ENCODE peak calls at places on chromosomes 1 and 21, in five cellular contexts. One of them, this sample, is unnamed.

GRCh38 chr1:100390507-100390906 is 38.2 kb downstream of the CDC14A start:
- DNase-seq in astrocyte of the spinal cord: no peak
- DNase-seq in WTC11: no peak
- DNase-seq in hepatocyte: no peak
- DNase-seq in heart right ventricle: no peak
- DNase-seq in this sample: no peak

GRCh38 chr1:32063261-32063681 is 9.5 kb upstream of the TMEM39B start:
- DNase-seq in astrocyte of the spinal cord: peak
- DNase-seq in WTC11: no peak
- DNase-seq in hepatocyte: peak
- DNase-seq in heart right ventricle: no peak
- DNase-seq in this sample: no peak

GRCh38 chr1:38589036-38589435 is 270.5 kb downstream of the RRAGC start:
- DNase-seq in astrocyte of the spinal cord: no peak
- DNase-seq in WTC11: no peak
- DNase-seq in hepatocyte: no peak
- DNase-seq in heart right ventricle: peak
- DNase-seq in this sample: no peak

GRCh38 chr21:26067836-26068401 is 102.7 kb downstream of the APP start:
- DNase-seq in astrocyte of the spinal cord: no peak
- DNase-seq in WTC11: no peak
- DNase-seq in hepatocyte: no peak
- DNase-seq in heart right ventricle: no peak
- DNase-seq in this sample: no peak

GRCh38 chr21:42199488-42200463 is 19.2 kb upstream of the ABCG1 start:
- DNase-seq in astrocyte of the spinal cord: peak
- DNase-seq in WTC11: no peak
- DNase-seq in hepatocyte: peak
- DNase-seq in heart right ventricle: no peak
- DNase-seq in this sample: peak

GRCh38 chr1:15963968-15964648 is 11.8 kb downstream of the ZBTB17 start:
- DNase-seq in astrocyte of the spinal cord: no peak
- DNase-seq in WTC11: no peak
- DNase-seq in hepatocyte: no peak
- DNase-seq in heart right ventricle: no peak
- DNase-seq in this sample: no peak

GRCh38 chr21:24895885-24896734 is 711.2 kb downstream of the MRPL39 start:
- DNase-seq in astrocyte of the spinal cord: peak
- DNase-seq in WTC11: peak
- DNase-seq in hepatocyte: peak
- DNase-seq in heart right ventricle: no peak
- DNase-seq in this sample: no peak

GRCh38 chr1:116762781-116763115 is 8.5 kb downstream of the CD2 start:
- DNase-seq in astrocyte of the spinal cord: no peak
- DNase-seq in WTC11: no peak
- DNase-seq in hepatocyte: no peak
- DNase-seq in heart right ventricle: no peak
- DNase-seq in this sample: peak

GRCh38 chr1:83996621-83997020 is 2.3 kb downstream of the TTLL7 start:
- DNase-seq in astrocyte of the spinal cord: peak
- DNase-seq in WTC11: no peak
- DNase-seq in hepatocyte: no peak
- DNase-seq in heart right ventricle: no peak
- DNase-seq in this sample: no peak

GRCh38 chr1:36464605-36465393 is 615 bp upstream of the MRPS15 start:
- DNase-seq in astrocyte of the spinal cord: no peak
- DNase-seq in WTC11: peak
- DNase-seq in hepatocyte: no peak
- DNase-seq in heart right ventricle: no peak
- DNase-seq in this sample: no peak

GRCh38 chr1:118486213-118486612 is 301.2 kb upstream of the SPAG17 start:
- DNase-seq in astrocyte of the spinal cord: no peak
- DNase-seq in WTC11: no peak
- DNase-seq in hepatocyte: no peak
- DNase-seq in heart right ventricle: no peak
- DNase-seq in this sample: no peak

GRCh38 chr21:33760641-33761103 is 118.4 kb downstream of the ITSN1 start:
- DNase-seq in astrocyte of the spinal cord: peak
- DNase-seq in WTC11: no peak
- DNase-seq in hepatocyte: no peak
- DNase-seq in heart right ventricle: no peak
- DNase-seq in this sample: no peak

GRCh38 chr21:19489930-19490329 is 1086.3 kb upstream of the TMPRSS15 start:
- DNase-seq in astrocyte of the spinal cord: no peak
- DNase-seq in WTC11: no peak
- DNase-seq in hepatocyte: no peak
- DNase-seq in heart right ventricle: no peak
- DNase-seq in this sample: no peak

GRCh38 chr1:27403065-27403726 is 10.8 kb downstream of the GPR3 start:
- DNase-seq in astrocyte of the spinal cord: peak
- DNase-seq in WTC11: peak
- DNase-seq in hepatocyte: peak
- DNase-seq in heart right ventricle: peak
- DNase-seq in this sample: peak

GRCh38 chr1:117794073-117794472 is 135.3 kb downstream of the GDAP2 start:
- DNase-seq in astrocyte of the spinal cord: peak
- DNase-seq in WTC11: no peak
- DNase-seq in hepatocyte: no peak
- DNase-seq in heart right ventricle: no peak
- DNase-seq in this sample: no peak

GRCh38 chr1:20711285-20712209 is 6.3 kb downstream of the KIF17 start:
- DNase-seq in astrocyte of the spinal cord: no peak
- DNase-seq in WTC11: peak
- DNase-seq in hepatocyte: no peak
- DNase-seq in heart right ventricle: no peak
- DNase-seq in this sample: no peak
- TF ChIP-seq CTCF in astrocyte of the spinal cord: no peak
- TF ChIP-seq CTCF in WTC11: no peak
- TF ChIP-seq CTCF in hepatocyte: no peak
- TF ChIP-seq CTCF in heart right ventricle: no peak
- TF ChIP-seq CTCF in this sample: no peak

GRCh38 chr1:155322571-155322952 is 1.9 kb downstream of the RUSC1 start:
- DNase-seq in astrocyte of the spinal cord: peak
- DNase-seq in WTC11: peak
- DNase-seq in hepatocyte: peak
- DNase-seq in heart right ventricle: no peak
- DNase-seq in this sample: no peak

GRCh38 chr1:155324041-155324716 is 3.5 kb downstream of the RUSC1 start:
- DNase-seq in astrocyte of the spinal cord: peak
- DNase-seq in WTC11: peak
- DNase-seq in hepatocyte: peak
- DNase-seq in heart right ventricle: peak
- DNase-seq in this sample: peak

GRCh38 chr1:155321577-155322497 is 1.1 kb downstream of the RUSC1 start:
- DNase-seq in astrocyte of the spinal cord: peak
- DNase-seq in WTC11: no peak
- DNase-seq in hepatocyte: peak
- DNase-seq in heart right ventricle: peak
- DNase-seq in this sample: no peak

GRCh38 chr1:155323729-155324040 is 3.0 kb downstream of the RUSC1 start:
- DNase-seq in astrocyte of the spinal cord: peak
- DNase-seq in WTC11: peak
- DNase-seq in hepatocyte: peak
- DNase-seq in heart right ventricle: peak
- DNase-seq in this sample: peak

GRCh38 chr1:155322953-155323728 is 2.4 kb downstream of the RUSC1 start:
- DNase-seq in astrocyte of the spinal cord: peak
- DNase-seq in WTC11: peak
- DNase-seq in hepatocyte: peak
- DNase-seq in heart right ventricle: peak
- DNase-seq in this sample: peak
- TF ChIP-seq CTCF in astrocyte of the spinal cord: peak
- TF ChIP-seq CTCF in WTC11: peak
- TF ChIP-seq CTCF in hepatocyte: peak
- TF ChIP-seq CTCF in heart right ventricle: peak
- TF ChIP-seq CTCF in this sample: peak

DNA sequence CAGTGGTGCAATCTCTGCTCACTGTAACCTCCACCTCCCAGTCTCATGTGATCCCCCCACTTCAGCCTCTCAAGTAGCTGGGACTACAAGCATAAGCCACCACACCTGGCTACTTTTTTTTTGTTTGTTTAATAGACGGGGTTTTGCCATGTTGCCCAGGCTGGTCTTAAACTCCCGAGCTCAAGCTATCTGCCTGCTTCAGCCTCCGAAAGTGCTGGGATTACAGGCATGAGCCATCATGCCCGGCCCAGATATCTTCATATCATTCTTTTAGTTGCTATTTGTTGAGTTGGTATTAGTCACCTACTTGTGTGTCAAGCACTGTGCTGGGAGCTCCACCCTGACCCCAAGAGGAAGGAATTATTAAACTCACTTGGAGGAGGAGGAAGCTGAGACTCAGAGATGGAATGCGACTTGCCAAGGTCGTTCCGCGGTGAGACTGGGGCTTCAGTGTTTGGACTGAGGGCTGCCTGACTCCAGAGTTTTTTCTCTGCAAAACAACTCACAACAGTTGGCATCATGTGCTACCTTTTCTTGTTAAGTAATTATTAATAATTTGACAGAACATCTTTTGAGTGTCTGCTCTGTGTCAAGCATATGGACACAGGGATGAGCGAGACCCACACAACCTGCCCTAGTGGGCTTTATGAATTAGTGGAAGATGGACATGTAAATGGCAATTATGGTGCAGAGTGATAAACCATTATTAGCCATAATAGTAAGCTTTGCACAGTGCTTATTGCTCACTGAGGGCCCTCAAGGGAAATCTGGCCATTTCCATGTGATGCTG is 132.0 kb downstream of the FOXD2 start:
- DNase-seq in astrocyte of the spinal cord: peak
- DNase-seq in WTC11: peak
- DNase-seq in hepatocyte: peak
- DNase-seq in heart right ventricle: no peak
- DNase-seq in this sample: no peak
- TF ChIP-seq CTCF in astrocyte of the spinal cord: peak
- TF ChIP-seq CTCF in WTC11: no peak
- TF ChIP-seq CTCF in hepatocyte: peak
- TF ChIP-seq CTCF in heart right ventricle: peak
- TF ChIP-seq CTCF in this sample: peak

DNA sequence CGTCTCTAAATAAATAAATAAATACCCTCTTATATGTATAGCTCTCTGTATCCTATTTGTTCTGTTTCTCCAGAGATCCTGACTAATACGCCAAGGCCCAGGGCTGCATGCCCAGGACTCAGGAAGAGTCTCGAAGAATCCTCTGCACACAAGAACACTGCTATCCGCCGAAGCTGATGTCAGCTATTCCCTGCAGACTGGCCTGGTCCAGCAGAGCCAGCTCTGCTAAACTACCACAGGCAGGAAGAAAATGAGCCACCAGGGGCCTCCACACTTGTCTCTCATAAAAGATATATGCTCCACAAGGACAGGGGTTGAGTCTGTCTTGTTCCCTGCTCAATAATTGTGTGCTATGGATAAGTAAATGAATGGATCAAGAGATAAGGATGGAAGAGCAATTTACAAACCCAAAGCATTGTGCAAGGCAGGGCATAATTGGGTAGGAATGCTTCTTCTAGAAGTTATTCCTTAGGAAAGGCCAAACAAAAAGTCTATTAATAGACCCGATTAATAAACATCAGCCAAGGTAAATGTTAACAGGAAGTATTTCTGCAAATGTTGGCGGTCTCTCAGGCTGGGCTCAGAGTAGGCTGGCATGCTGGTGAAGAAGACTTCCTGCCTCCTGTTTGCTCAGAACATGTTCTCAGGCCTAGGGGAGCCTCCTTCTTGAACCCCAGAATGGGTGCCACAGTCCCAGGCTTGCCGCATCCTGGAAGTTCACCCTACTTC is 26.3 kb upstream of the MAN1C1 start:
- DNase-seq in astrocyte of the spinal cord: no peak
- DNase-seq in WTC11: no peak
- DNase-seq in hepatocyte: peak
- DNase-seq in heart right ventricle: peak
- DNase-seq in this sample: no peak
- TF ChIP-seq CTCF in astrocyte of the spinal cord: peak
- TF ChIP-seq CTCF in WTC11: no peak
- TF ChIP-seq CTCF in hepatocyte: peak
- TF ChIP-seq CTCF in heart right ventricle: peak
- TF ChIP-seq CTCF in this sample: no peak

GRCh38 chr1:158251160-158251559 is 3.1 kb upstream of the CD1A start:
- DNase-seq in astrocyte of the spinal cord: no peak
- DNase-seq in WTC11: no peak
- DNase-seq in hepatocyte: no peak
- DNase-seq in heart right ventricle: no peak
- DNase-seq in this sample: no peak

GRCh38 chr1:158248771-158249170 is 5.5 kb upstream of the CD1A start:
- DNase-seq in astrocyte of the spinal cord: no peak
- DNase-seq in WTC11: no peak
- DNase-seq in hepatocyte: no peak
- DNase-seq in heart right ventricle: no peak
- DNase-seq in this sample: no peak

GRCh38 chr1:158249646-158250045 is 4.6 kb upstream of the CD1A start:
- DNase-seq in astrocyte of the spinal cord: no peak
- DNase-seq in WTC11: no peak
- DNase-seq in hepatocyte: no peak
- DNase-seq in heart right ventricle: no peak
- DNase-seq in this sample: no peak

GRCh38 chr1:158248122-158248521 is 6.1 kb upstream of the CD1A start:
- DNase-seq in astrocyte of the spinal cord: no peak
- DNase-seq in WTC11: no peak
- DNase-seq in hepatocyte: no peak
- DNase-seq in heart right ventricle: no peak
- DNase-seq in this sample: no peak

DNA sequence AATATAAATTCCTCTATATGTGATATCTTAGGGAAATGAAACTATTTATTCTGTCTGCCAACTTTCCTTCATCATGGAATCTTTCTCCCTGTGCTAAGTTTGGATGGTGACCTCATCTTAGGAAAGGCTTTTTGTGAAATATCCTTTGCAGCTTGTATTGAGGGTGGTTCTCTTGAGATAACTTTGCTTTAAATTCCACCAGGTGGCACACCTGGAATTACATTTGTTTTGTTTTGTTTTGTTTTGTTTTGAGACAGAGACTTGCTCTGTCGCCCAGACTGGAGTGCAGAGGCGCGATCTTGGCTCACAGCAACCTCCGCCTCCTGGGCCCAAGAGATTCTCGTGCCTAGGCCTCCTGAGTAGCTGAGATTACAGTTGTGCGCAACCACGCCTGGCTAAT is 7.6 kb upstream of the CD1A start:
- DNase-seq in astrocyte of the spinal cord: no peak
- DNase-seq in WTC11: no peak
- DNase-seq in hepatocyte: no peak
- DNase-seq in heart right ventricle: no peak
- DNase-seq in this sample: no peak
- TF ChIP-seq CTCF in astrocyte of the spinal cord: no peak
- TF ChIP-seq CTCF in WTC11: no peak
- TF ChIP-seq CTCF in hepatocyte: peak
- TF ChIP-seq CTCF in heart right ventricle: no peak
- TF ChIP-seq CTCF in this sample: no peak

This sample was measured in osteocyte.